ENCODE peak calls at places on chromosome 21, in ten cellular contexts. One of them, this sample, is unnamed.

GRCh38 chr21:28253378-28253777 is 739.3 kb downstream of the LTN1 start:
- DNase-seq in heart right ventricle: no peak
- DNase-seq in GM06990: no peak
- DNase-seq in HepG2: no peak
- DNase-seq in mammary epithelial cell: peak; percentile 34
- DNase-seq in choroid plexus epithelial cell: peak; percentile 69
- DNase-seq in lower lobe of right lung: no peak
- DNase-seq in spleen: no peak
- DNase-seq in Peyer's patch: no peak
- DNase-seq in esophagus squamous epithelium: no peak
- DNase-seq in this sample: peak; percentile 40

GRCh38 chr21:28790335-28790734 is 202.3 kb downstream of the LTN1 start:
- DNase-seq in heart right ventricle: no peak
- DNase-seq in GM06990: no peak
- DNase-seq in HepG2: no peak
- DNase-seq in mammary epithelial cell: no peak
- DNase-seq in choroid plexus epithelial cell: no peak
- DNase-seq in lower lobe of right lung: no peak
- DNase-seq in spleen: no peak
- DNase-seq in Peyer's patch: no peak
- DNase-seq in esophagus squamous epithelium: no peak
- DNase-seq in this sample: no peak

GRCh38 chr21:46368533-46369285 is 44.8 kb downstream of the PCNT start:
- DNase-seq in heart right ventricle: no peak
- DNase-seq in GM06990: no peak
- DNase-seq in HepG2: no peak
- DNase-seq in mammary epithelial cell: no peak
- DNase-seq in choroid plexus epithelial cell: peak; percentile 21
- DNase-seq in lower lobe of right lung: no peak
- DNase-seq in spleen: no peak
- DNase-seq in Peyer's patch: no peak
- DNase-seq in esophagus squamous epithelium: no peak
- DNase-seq in this sample: no peak

GRCh38 chr21:31917108-31917507 is 44.3 kb downstream of the HUNK start:
- DNase-seq in heart right ventricle: no peak
- DNase-seq in GM06990: no peak
- DNase-seq in HepG2: no peak
- DNase-seq in mammary epithelial cell: no peak
- DNase-seq in choroid plexus epithelial cell: no peak
- DNase-seq in lower lobe of right lung: no peak
- DNase-seq in spleen: no peak
- DNase-seq in Peyer's patch: no peak
- DNase-seq in esophagus squamous epithelium: no peak
- DNase-seq in this sample: no peak

GRCh38 chr21:39863111-39863510 is 4.1 kb upstream of the PCP4 start:
- DNase-seq in heart right ventricle: no peak
- DNase-seq in GM06990: no peak
- DNase-seq in HepG2: no peak
- DNase-seq in mammary epithelial cell: peak; percentile 62
- DNase-seq in choroid plexus epithelial cell: no peak
- DNase-seq in lower lobe of right lung: peak; percentile 65
- DNase-seq in spleen: no peak
- DNase-seq in Peyer's patch: no peak
- DNase-seq in esophagus squamous epithelium: no peak
- DNase-seq in this sample: no peak

GRCh38 chr21:33069994-33070811 is at the start of gene OLIG1:
- DNase-seq in heart right ventricle: no peak
- DNase-seq in GM06990: peak; percentile 26
- DNase-seq in HepG2: no peak
- DNase-seq in mammary epithelial cell: peak; percentile 32
- DNase-seq in choroid plexus epithelial cell: peak; percentile 15
- DNase-seq in lower lobe of right lung: peak; percentile 73
- DNase-seq in spleen: peak; percentile 88
- DNase-seq in Peyer's patch: no peak
- DNase-seq in esophagus squamous epithelium: no peak
- DNase-seq in this sample: peak; percentile 11

GRCh38 chr21:33229776-33230517 is at the start of gene IFNAR2:
- DNase-seq in heart right ventricle: peak; percentile 79
- DNase-seq in GM06990: peak; percentile 81
- DNase-seq in HepG2: peak; percentile 40
- DNase-seq in mammary epithelial cell: peak; percentile 57
- DNase-seq in choroid plexus epithelial cell: peak; percentile 53
- DNase-seq in lower lobe of right lung: peak; percentile 87
- DNase-seq in spleen: peak; percentile 96
- DNase-seq in Peyer's patch: peak; percentile 76
- DNase-seq in esophagus squamous epithelium: no peak
- DNase-seq in this sample: peak; percentile 53

GRCh38 chr21:38036016-38036415 is 119.8 kb upstream of the KCNJ6 start:
- DNase-seq in heart right ventricle: no peak
- DNase-seq in GM06990: no peak
- DNase-seq in HepG2: no peak
- DNase-seq in mammary epithelial cell: no peak
- DNase-seq in choroid plexus epithelial cell: peak; percentile 1
- DNase-seq in lower lobe of right lung: no peak
- DNase-seq in spleen: no peak
- DNase-seq in Peyer's patch: no peak
- DNase-seq in esophagus squamous epithelium: no peak
- DNase-seq in this sample: no peak

GRCh38 chr21:40602105-40602504 is 244.9 kb downstream of the DSCAM start:
- DNase-seq in heart right ventricle: peak; percentile 10
- DNase-seq in GM06990: no peak
- DNase-seq in HepG2: no peak
- DNase-seq in mammary epithelial cell: no peak
- DNase-seq in choroid plexus epithelial cell: no peak
- DNase-seq in lower lobe of right lung: no peak
- DNase-seq in spleen: no peak
- DNase-seq in Peyer's patch: no peak
- DNase-seq in esophagus squamous epithelium: no peak
- DNase-seq in this sample: no peak

GRCh38 chr21:32331444-32332305 is 33.0 kb downstream of the MRAP start:
- DNase-seq in heart right ventricle: no peak
- DNase-seq in GM06990: no peak
- DNase-seq in HepG2: peak; percentile 10
- DNase-seq in mammary epithelial cell: no peak
- DNase-seq in choroid plexus epithelial cell: no peak
- DNase-seq in lower lobe of right lung: no peak
- DNase-seq in spleen: no peak
- DNase-seq in Peyer's patch: no peak
- DNase-seq in esophagus squamous epithelium: no peak
- DNase-seq in this sample: no peak

GRCh38 chr21:38188037-38188436 is 68.8 kb upstream of the KCNJ15 start:
- DNase-seq in heart right ventricle: no peak
- DNase-seq in GM06990: no peak
- DNase-seq in HepG2: no peak
- DNase-seq in mammary epithelial cell: peak; percentile 23
- DNase-seq in choroid plexus epithelial cell: peak; percentile 49
- DNase-seq in lower lobe of right lung: no peak
- DNase-seq in spleen: no peak
- DNase-seq in Peyer's patch: no peak
- DNase-seq in esophagus squamous epithelium: no peak
- DNase-seq in this sample: no peak

GRCh38 chr21:26814374-26814773 is 30.8 kb downstream of the ADAMTS1 start:
- DNase-seq in heart right ventricle: no peak
- DNase-seq in GM06990: no peak
- DNase-seq in HepG2: no peak
- DNase-seq in mammary epithelial cell: no peak
- DNase-seq in choroid plexus epithelial cell: peak; percentile 56
- DNase-seq in lower lobe of right lung: no peak
- DNase-seq in spleen: no peak
- DNase-seq in Peyer's patch: no peak
- DNase-seq in esophagus squamous epithelium: no peak
- DNase-seq in this sample: peak; percentile 81

GRCh38 chr21:26041441-26042180 is 129.0 kb downstream of the APP start:
- DNase-seq in heart right ventricle: no peak
- DNase-seq in GM06990: no peak
- DNase-seq in HepG2: no peak
- DNase-seq in mammary epithelial cell: peak; percentile 31
- DNase-seq in choroid plexus epithelial cell: peak; percentile 56
- DNase-seq in lower lobe of right lung: no peak
- DNase-seq in spleen: no peak
- DNase-seq in Peyer's patch: no peak
- DNase-seq in esophagus squamous epithelium: no peak
- DNase-seq in this sample: peak; percentile 35

GRCh38 chr21:31557421-31557955 is 102.0 kb upstream of the SOD1 start:
- DNase-seq in heart right ventricle: no peak
- DNase-seq in GM06990: peak; percentile 13
- DNase-seq in HepG2: no peak
- DNase-seq in mammary epithelial cell: no peak
- DNase-seq in choroid plexus epithelial cell: no peak
- DNase-seq in lower lobe of right lung: no peak
- DNase-seq in spleen: peak; percentile 76
- DNase-seq in Peyer's patch: no peak
- DNase-seq in esophagus squamous epithelium: no peak
- DNase-seq in this sample: no peak

GRCh38 chr21:40622531-40622930 is 224.4 kb downstream of the DSCAM start:
- DNase-seq in heart right ventricle: no peak
- DNase-seq in GM06990: no peak
- DNase-seq in HepG2: no peak
- DNase-seq in mammary epithelial cell: peak; percentile 10
- DNase-seq in choroid plexus epithelial cell: no peak
- DNase-seq in lower lobe of right lung: no peak
- DNase-seq in spleen: no peak
- DNase-seq in Peyer's patch: no peak
- DNase-seq in esophagus squamous epithelium: no peak
- DNase-seq in this sample: no peak

GRCh38 chr21:32947736-32948135 is 78.0 kb upstream of the OLIG2 start:
- DNase-seq in heart right ventricle: no peak
- DNase-seq in GM06990: no peak
- DNase-seq in HepG2: no peak
- DNase-seq in mammary epithelial cell: no peak
- DNase-seq in choroid plexus epithelial cell: no peak
- DNase-seq in lower lobe of right lung: no peak
- DNase-seq in spleen: no peak
- DNase-seq in Peyer's patch: no peak
- DNase-seq in esophagus squamous epithelium: no peak
- DNase-seq in this sample: no peak

DNA sequence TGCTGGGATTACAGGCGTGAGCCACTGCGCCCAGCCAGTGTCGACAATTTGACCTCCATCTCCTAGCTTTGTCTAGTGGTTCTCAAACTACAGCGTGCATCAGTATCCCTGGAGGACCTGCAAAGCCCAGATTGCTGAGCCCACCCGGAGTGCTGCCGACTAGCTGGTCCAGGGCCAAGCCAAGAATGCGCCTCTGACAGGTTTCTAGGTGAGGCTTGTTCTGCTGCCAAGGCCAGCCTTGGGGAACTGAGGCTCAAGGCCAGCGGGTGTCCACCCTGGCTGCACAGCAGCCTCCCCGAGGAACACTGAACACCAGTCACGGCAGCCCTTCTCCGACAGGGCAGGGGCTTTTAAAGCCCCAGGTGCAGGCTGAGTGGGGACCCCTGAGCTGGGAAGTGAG is 9.8 kb upstream of the PTTG1IP start:
- DNase-seq in heart right ventricle: no peak
- DNase-seq in GM06990: no peak
- DNase-seq in HepG2: no peak
- DNase-seq in mammary epithelial cell: no peak
- DNase-seq in choroid plexus epithelial cell: no peak
- DNase-seq in lower lobe of right lung: no peak
- DNase-seq in spleen: peak; percentile 77
- DNase-seq in Peyer's patch: no peak
- DNase-seq in esophagus squamous epithelium: no peak
- DNase-seq in this sample: no peak
- TF ChIP-seq CTCF in heart right ventricle: no peak
- TF ChIP-seq CTCF in GM06990: no peak
- TF ChIP-seq CTCF in HepG2: no peak
- TF ChIP-seq CTCF in mammary epithelial cell: no peak
- TF ChIP-seq CTCF in choroid plexus epithelial cell: no peak
- TF ChIP-seq CTCF in lower lobe of right lung: no peak
- TF ChIP-seq CTCF in spleen: no peak
- TF ChIP-seq CTCF in Peyer's patch: no peak
- TF ChIP-seq CTCF in esophagus squamous epithelium: no peak
- TF ChIP-seq CTCF in this sample: no peak

DNA sequence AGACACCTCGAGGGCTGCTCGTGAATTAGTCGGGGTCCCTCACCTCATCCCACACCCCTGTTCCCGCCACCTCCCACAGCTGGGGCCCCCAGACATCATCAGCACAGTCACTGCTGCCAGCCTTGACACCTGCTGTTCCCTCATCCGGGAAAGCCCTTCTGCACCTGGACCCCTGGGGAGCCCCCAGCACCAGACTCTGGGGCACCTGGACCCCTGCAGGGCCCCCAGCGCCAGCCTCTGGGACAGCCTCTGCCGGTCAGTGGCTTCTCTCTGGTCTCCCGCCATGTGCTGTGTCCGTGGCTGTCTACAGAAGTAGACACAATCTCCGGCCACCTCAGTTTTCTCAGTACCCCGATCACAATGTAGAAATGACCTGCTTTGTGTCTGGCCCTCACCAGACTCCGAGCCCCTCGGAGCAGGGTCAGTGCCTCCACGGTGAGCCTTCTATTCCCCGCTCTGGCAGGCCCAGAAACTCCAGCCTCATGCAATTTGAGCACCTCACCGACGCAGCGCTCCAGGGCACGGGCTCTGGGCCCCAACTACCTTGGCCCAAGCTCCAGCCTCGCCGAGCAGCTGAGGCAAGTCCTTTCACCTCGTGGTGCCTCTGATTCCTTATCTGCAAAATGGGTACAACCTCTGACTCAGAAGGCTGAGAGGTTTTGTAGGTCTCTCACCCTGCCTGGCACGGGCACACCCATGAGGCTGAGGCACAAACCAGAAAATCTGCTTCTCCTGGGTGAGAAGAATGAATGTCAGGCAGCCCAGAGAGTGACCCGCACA is 84.7 kb downstream of the RIPK4 start:
- DNase-seq in heart right ventricle: no peak
- DNase-seq in GM06990: no peak
- DNase-seq in HepG2: no peak
- DNase-seq in mammary epithelial cell: no peak
- DNase-seq in choroid plexus epithelial cell: no peak
- DNase-seq in lower lobe of right lung: no peak
- DNase-seq in spleen: peak; percentile 61
- DNase-seq in Peyer's patch: no peak
- DNase-seq in esophagus squamous epithelium: no peak
- DNase-seq in this sample: no peak
- H3K4me3 ChIP-seq in heart right ventricle: no peak overlapping the region
- H3K4me3 ChIP-seq in GM06990: no peak overlapping the region
- H3K4me3 ChIP-seq in HepG2: no peak overlapping the region
- H3K4me3 ChIP-seq in mammary epithelial cell: no peak overlapping the region
- H3K4me3 ChIP-seq in choroid plexus epithelial cell: no peak overlapping the region
- H3K4me3 ChIP-seq in lower lobe of right lung: no peak overlapping the region
- H3K4me3 ChIP-seq in spleen: no peak overlapping the region
- H3K4me3 ChIP-seq in Peyer's patch: no peak overlapping the region
- H3K4me3 ChIP-seq in esophagus squamous epithelium: no peak overlapping the region
- H3K4me3 ChIP-seq in this sample: no peak overlapping the region

GRCh38 chr21:16942703-16943102 is 570.1 kb upstream of the CXADR start:
- DNase-seq in heart right ventricle: no peak
- DNase-seq in GM06990: no peak
- DNase-seq in HepG2: peak; percentile 35
- DNase-seq in mammary epithelial cell: peak; percentile 8
- DNase-seq in choroid plexus epithelial cell: peak; percentile 60
- DNase-seq in lower lobe of right lung: no peak
- DNase-seq in spleen: no peak
- DNase-seq in Peyer's patch: no peak
- DNase-seq in esophagus squamous epithelium: no peak
- DNase-seq in this sample: peak; percentile 24
- TF ChIP-seq CTCF in heart right ventricle: peak; percentile 16
- TF ChIP-seq CTCF in GM06990: no peak
- TF ChIP-seq CTCF in HepG2: peak; percentile 57
- TF ChIP-seq CTCF in mammary epithelial cell: no peak
- TF ChIP-seq CTCF in choroid plexus epithelial cell: peak; percentile 78
- TF ChIP-seq CTCF in lower lobe of right lung: no peak
- TF ChIP-seq CTCF in spleen: no peak
- TF ChIP-seq CTCF in Peyer's patch: no peak
- TF ChIP-seq CTCF in esophagus squamous epithelium: no peak
- TF ChIP-seq CTCF in this sample: peak; percentile 30

GRCh38 chr21:36160850-36161178 is 4.2 kb downstream of the DOP1B start:
- DNase-seq in heart right ventricle: no peak
- DNase-seq in GM06990: no peak
- DNase-seq in HepG2: no peak
- DNase-seq in mammary epithelial cell: no peak
- DNase-seq in choroid plexus epithelial cell: no peak
- DNase-seq in lower lobe of right lung: no peak
- DNase-seq in spleen: no peak
- DNase-seq in Peyer's patch: no peak
- DNase-seq in esophagus squamous epithelium: no peak
- DNase-seq in this sample: no peak
- H3K4me3 ChIP-seq in heart right ventricle: no peak overlapping the region
- H3K4me3 ChIP-seq in GM06990: no peak overlapping the region
- H3K4me3 ChIP-seq in HepG2: no peak overlapping the region
- H3K4me3 ChIP-seq in mammary epithelial cell: no peak overlapping the region
- H3K4me3 ChIP-seq in choroid plexus epithelial cell: no peak overlapping the region
- H3K4me3 ChIP-seq in lower lobe of right lung: no peak overlapping the region
- H3K4me3 ChIP-seq in spleen: no peak overlapping the region
- H3K4me3 ChIP-seq in Peyer's patch: no peak overlapping the region
- H3K4me3 ChIP-seq in esophagus squamous epithelium: no peak overlapping the region
- H3K4me3 ChIP-seq in this sample: no peak overlapping the region